ENCODE peak calls at places on chromosome 16, in ten cellular contexts. M, C, O, T, V, W, I, U, S and F are unnamed samples.

GRCh38 chr16:81429045-81429521 is 15.5 kb upstream of the CMIP start:
- DNase-seq in O (no peak), W (peak; percentile 60), I (peak; percentile 48), U (no peak), S (no peak), C (no peak), V (no peak), M (no peak), T (peak; percentile 69), F (no peak)

GRCh38 chr16:71467810-71468209 is 5.8 kb upstream of the ZNF23 start:
- DNase-seq in M (peak; percentile 20), I (peak; percentile 81), T (no peak), W (peak; percentile 40), S (peak; percentile 20), C (no peak), U (no peak), O (no peak), V (no peak), F (no peak)

GRCh38 chr16:31301708-31302400 is 42.1 kb downstream of the ITGAM start:
- DNase-seq in M (no peak), V (no peak), T (no peak), C (no peak), W (no peak), O (no peak), U (peak; percentile 8), I (no peak), S (no peak), F (no peak)

GRCh38 chr16:81136331-81137011 is 40.3 kb upstream of the GCSH start:
- DNase-seq in M (no peak), T (no peak), U (no peak), C (no peak), I (no peak), W (no peak), V (no peak), S (no peak), O (no peak), F (no peak)

GRCh38 chr16:66984902-66985311 is 3.5 kb upstream of the CES4A start:
- DNase-seq in U (no peak), W (no peak), M (no peak), S (no peak), I (no peak), O (no peak), T (no peak), V (no peak), C (no peak), F (no peak)

GRCh38 chr16:1348926-1349325 is 2.8 kb downstream of the TSR3 start:
- DNase-seq in C (no peak), W (no peak), O (no peak), T (no peak), M (no peak), S (no peak), I (no peak), U (no peak), V (no peak), F (no peak)

GRCh38 chr16:86834451-86835035 is 256.2 kb downstream of the FOXL1 start:
- DNase-seq in S (no peak), I (peak; percentile 61), M (no peak), V (no peak), C (no peak), T (no peak), O (no peak), W (peak; percentile 7), U (no peak), F (no peak)

GRCh38 chr16:89828199-89828869 is at the start of gene SPIRE2:
- DNase-seq in V (peak; percentile 84), M (peak; percentile 81), U (no peak), I (peak; percentile 94), O (no peak), C (no peak), T (peak; percentile 78), W (peak; percentile 70), S (peak; percentile 60), F (peak; percentile 88)

GRCh38 chr16:28883221-28883996 is 5.1 kb downstream of the ATP2A1 start:
- DNase-seq in U (no peak), I (no peak), S (no peak), O (no peak), W (no peak), T (no peak), M (no peak), V (no peak), C (no peak), F (no peak)

GRCh38 chr16:72829846-72830620 is 217.9 kb downstream of the ZFHX3 start:
- DNase-seq in M (no peak), O (no peak), S (no peak), U (no peak), I (no peak), W (no peak), V (no peak), T (no peak), C (no peak), F (no peak)
- H3K4me1 ChIP-seq in M (peaks cover 24% of the 10 kb centered on the region), O (no peaks in the 10 kb centered on the region), S (no peaks in the 10 kb centered on the region), U (peaks cover 29% of the 10 kb centered on the region), I (peaks cover 7% of the 10 kb centered on the region), W (peaks cover 5% of the 10 kb centered on the region), V (no peaks in the 10 kb centered on the region), T (peaks cover 3% of the 10 kb centered on the region), C (peaks cover 16% of the 10 kb centered on the region), F (no peaks in the 10 kb centered on the region)

DNA sequence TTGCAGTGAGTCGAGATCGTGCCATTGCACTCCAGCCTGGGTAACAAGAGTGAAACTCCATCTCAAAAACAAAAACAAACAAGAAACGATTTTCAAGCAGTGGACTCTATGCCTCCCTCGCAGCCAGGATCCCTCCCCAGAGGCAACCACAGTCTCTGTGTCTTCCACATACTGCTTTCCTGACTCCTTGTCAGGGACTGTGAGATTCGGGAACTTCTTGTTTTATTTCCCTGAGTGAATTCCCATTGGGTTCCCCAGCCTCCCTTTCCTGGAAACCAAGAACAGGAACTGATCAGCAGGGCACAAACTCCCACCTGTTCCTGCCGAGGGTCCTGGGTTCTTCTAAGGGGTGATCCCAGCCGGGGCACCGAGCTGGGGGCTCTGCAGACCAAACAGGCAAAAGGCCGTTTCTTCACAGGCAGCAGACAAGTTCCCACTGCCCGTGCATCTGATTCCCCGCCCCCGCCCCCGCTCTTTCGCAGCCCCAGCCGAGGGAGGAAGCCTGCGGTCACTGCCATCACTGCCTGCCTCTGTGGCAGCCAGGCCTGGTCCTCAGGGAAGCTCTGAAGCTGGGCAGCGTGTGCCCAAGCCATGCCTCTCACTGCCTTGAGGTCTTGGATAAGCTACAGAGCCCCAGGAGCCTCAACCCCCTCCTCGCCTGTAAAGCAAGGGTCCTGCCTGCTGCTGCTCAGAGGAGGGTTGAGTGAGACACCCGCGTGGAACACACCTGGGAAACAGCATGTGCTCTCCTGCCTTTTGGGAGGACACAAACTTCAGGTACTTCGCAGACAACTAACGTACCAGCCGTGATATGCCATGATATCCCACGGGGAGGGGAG is 5.5 kb upstream of the PIEZO1 start:
- DNase-seq in T (no peak), C (no peak), M (no peak), V (no peak), U (no peak), S (peak; percentile 53), O (no peak), W (no peak), I (no peak), F (peak; percentile 88)
- H3K4me3 ChIP-seq in T (no peak overlapping the region), C (no peak overlapping the region), M (no peak overlapping the region), V (no peak overlapping the region), U (no peak overlapping the region), S (peak overlapping the region; percentile 52), O (no peak overlapping the region), W (no peak overlapping the region), I (no peak overlapping the region), F (peak overlapping the region; percentile 10)

DNA sequence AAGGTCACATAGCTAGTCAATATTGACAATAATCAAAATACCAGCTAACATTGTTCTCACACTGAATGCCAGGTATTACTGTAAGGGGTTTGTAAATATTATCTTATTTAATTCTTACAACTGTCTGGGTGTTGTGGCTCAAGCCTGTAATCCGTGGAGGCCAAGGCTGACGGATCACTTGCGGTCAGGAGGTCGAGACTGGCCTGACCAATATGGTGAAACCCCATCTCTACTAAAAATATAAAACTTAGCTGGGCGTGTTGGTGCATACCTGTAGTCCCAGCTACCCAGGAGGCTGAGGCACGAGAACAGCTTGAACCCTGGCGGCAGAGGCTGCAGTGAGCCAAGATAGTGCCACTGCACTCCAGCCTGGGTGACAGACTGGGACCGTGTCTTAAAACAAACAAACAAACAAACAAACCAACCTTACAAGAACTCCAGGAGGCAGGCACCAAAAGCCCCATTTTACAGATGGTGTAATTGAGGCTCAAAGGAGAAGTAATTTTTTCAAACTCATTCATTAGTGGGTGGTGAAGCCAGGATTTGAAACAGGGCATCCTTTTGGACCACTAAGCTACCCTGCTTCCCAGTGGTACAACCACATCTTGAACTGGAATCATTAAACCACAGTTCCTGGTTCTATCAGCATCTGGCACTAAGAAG is 104.3 kb downstream of the XYLT1 start:
- DNase-seq in S (no peak), C (no peak), O (no peak), V (no peak), W (no peak), U (no peak), M (no peak), I (no peak), T (no peak), F (no peak)
- H3K4me1 ChIP-seq in S (peaks cover 96% of the 10 kb centered on the region), C (peaks cover 32% of the 10 kb centered on the region), O (peaks cover 52% of the 10 kb centered on the region), V (peaks cover 9% of the 10 kb centered on the region), W (no peaks in the 10 kb centered on the region), U (no peaks in the 10 kb centered on the region), M (peaks cover 26% of the 10 kb centered on the region), I (peaks cover 9% of the 10 kb centered on the region), T (no peaks in the 10 kb centered on the region), F (peaks cover 57% of the 10 kb centered on the region)

DNA sequence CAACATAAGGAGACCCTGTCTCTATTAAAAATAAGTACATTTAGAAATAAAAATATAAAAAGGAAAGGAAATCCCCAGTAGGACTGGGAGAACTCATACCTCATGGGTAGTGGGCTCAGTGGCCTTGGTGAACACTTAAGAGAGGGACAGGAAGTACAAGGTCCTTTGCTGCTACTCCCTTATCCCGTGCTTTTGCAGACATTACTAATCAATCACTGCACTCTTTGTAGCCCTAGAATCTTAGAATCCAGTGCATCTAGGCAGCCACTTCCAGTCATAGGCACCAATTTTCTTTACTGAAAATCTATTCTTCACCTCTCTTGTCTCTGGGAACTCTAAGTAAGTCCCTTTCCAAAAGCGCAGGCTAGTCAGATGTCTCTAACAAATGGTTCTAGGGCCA is 183.1 kb downstream of the SNX29 start:
- DNase-seq in S (no peak), M (no peak), T (no peak), W (no peak), V (no peak), I (no peak), U (no peak), O (no peak), C (no peak), F (no peak)
- H3K4me3 ChIP-seq in S (no peak overlapping the region), M (no peak overlapping the region), T (no peak overlapping the region), W (no peak overlapping the region), V (no peak overlapping the region), I (no peak overlapping the region), U (no peak overlapping the region), O (no peak overlapping the region), C (no peak overlapping the region), F (no peak overlapping the region)

DNA sequence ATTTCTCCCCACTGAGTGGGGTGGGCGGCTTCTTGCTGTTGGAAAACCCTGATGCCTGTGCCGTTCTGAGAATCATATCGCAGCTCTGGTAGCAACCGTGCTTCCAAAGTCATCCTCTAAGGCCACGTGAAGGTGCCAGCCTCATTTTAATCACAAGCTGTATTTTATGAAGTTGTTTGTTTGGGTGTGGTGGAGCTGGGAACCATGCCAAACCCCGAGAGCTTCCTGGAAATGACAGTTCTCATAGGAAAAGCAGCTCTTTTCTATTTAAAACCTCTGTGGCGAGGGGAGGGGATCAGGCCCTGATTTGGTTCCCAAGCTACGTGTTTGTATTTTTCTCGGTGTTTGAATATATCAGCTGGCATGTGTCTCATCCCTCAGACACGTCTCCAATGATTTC is 21.7 kb downstream of the KNOP1 start:
- DNase-seq in W (peak; percentile 83), U (no peak), M (peak; percentile 92), T (peak; percentile 60), O (peak; percentile 4), C (peak; percentile 47), S (peak; percentile 8), V (peak; percentile 70), I (no peak), F (peak; percentile 73)
- H3K4me1 ChIP-seq in W (peaks cover 45% of the 10 kb centered on the region), U (peaks cover 50% of the 10 kb centered on the region), M (peaks cover 59% of the 10 kb centered on the region), T (no peaks in the 10 kb centered on the region), O (peaks cover 56% of the 10 kb centered on the region), C (peaks cover 3% of the 10 kb centered on the region), S (peaks cover 47% of the 10 kb centered on the region), V (peaks cover 17% of the 10 kb centered on the region), I (no peaks in the 10 kb centered on the region), F (peaks cover 49% of the 10 kb centered on the region)

GRCh38 chr16:73062640-73063283 is 14.8 kb upstream of the ZFHX3 start:
- DNase-seq in U (no peak), T (no peak), I (no peak), W (no peak), M (no peak), O (no peak), S (no peak), V (no peak), C (no peak), F (no peak)
- H3K4me3 ChIP-seq in U (no peak overlapping the region), T (no peak overlapping the region), I (peak overlapping the region; percentile 11), W (no peak overlapping the region), M (peak overlapping the region; percentile 26), O (no peak overlapping the region), S (no peak overlapping the region), V (no peak overlapping the region), C (peak overlapping the region; percentile 88), F (peak overlapping the region; percentile 19)